ENCODE peak calls at places on chromosomes 2 and 18, in four cellular contexts. M, N, A and U are unnamed samples.

GRCh38 chr2:99317156-99317872 is 16.3 kb upstream of the LYG1 start:
- DNase-seq in A (no peak), N (no peak), M (no peak), U (no peak)

GRCh38 chr18:61742555-61743429 is 150.0 kb downstream of the RNF152 start:
- DNase-seq in A (peak; percentile 72), N (no peak), M (peak; percentile 41), U (no peak)

GRCh38 chr2:68426885-68427579 is 40.1 kb downstream of the FBXO48 start:
- DNase-seq in N (peak; percentile 72), A (no peak), M (no peak), U (peak; percentile 14)

GRCh38 chr2:123500346-123500745 is 524.7 kb upstream of the CNTNAP5 start:
- DNase-seq in A (no peak), N (no peak), M (no peak), U (no peak)

GRCh38 chr2:54598347-54599325 is 124.8 kb upstream of the EML6 start:
- DNase-seq in N (no peak), M (no peak), A (no peak), U (no peak)

GRCh38 chr2:223668302-223668998 is 66.3 kb upstream of the SCG2 start:
- DNase-seq in M (no peak), N (no peak), A (no peak), U (no peak)

GRCh38 chr2:241770936-241771285 is 5.7 kb upstream of the GAL3ST2 start:
- DNase-seq in N (no peak), M (no peak), A (no peak), U (no peak)

GRCh38 chr2:121184248-121184862 is 100.6 kb downstream of the TFCP2L1 start:
- DNase-seq in N (no peak), M (no peak), A (no peak), U (no peak)

GRCh38 chr2:15316370-15316814 is 244.7 kb downstream of the NBAS start:
- DNase-seq in A (no peak), M (no peak), N (no peak), U (no peak)

GRCh38 chr2:25664531-25665307 is 8.7 kb downstream of the DTNB start:
- DNase-seq in N (peak; percentile 55), M (peak; percentile 59), A (peak; percentile 70), U (peak; percentile 16)

GRCh38 chr2:144114761-144115160 is 405.2 kb downstream of the ZEB2 start:
- DNase-seq in N (no peak), M (no peak), A (no peak), U (no peak)

GRCh38 chr18:3002766-3003165 is 10.2 kb downstream of the LPIN2 start:
- DNase-seq in A (no peak), N (no peak), M (no peak), U (no peak)

GRCh38 chr2:122610948-122611609 is 855.6 kb downstream of the TSN start:
- DNase-seq in M (no peak), A (no peak), N (no peak), U (no peak)

GRCh38 chr18:58389745-58390144 is 239.1 kb downstream of the ALPK2 start:
- DNase-seq in A (no peak), N (no peak), M (no peak), U (no peak)

GRCh38 chr2:111707700-111708099 is 176.3 kb downstream of the ANAPC1 start:
- DNase-seq in M (no peak), N (no peak), A (no peak), U (no peak)

GRCh38 chr2:111704246-111704645 is 179.7 kb downstream of the ANAPC1 start:
- DNase-seq in N (no peak), A (no peak), M (no peak), U (no peak)

GRCh38 chr2:111705206-111705605 is 178.8 kb downstream of the ANAPC1 start:
- DNase-seq in A (no peak), M (no peak), N (peak; percentile 95), U (no peak)

GRCh38 chr2:111706481-111707001 is 177.5 kb downstream of the ANAPC1 start:
- DNase-seq in A (no peak), M (no peak), N (peak; percentile 79), U (no peak)

GRCh38 chr2:111705711-111706323 is 178.2 kb downstream of the ANAPC1 start:
- DNase-seq in N (peak; percentile 98), M (no peak), A (no peak), U (peak; percentile 71)
- H3K27ac ChIP-seq in N (peak overlapping the region; percentile 94), M (no peak overlapping the region), A (no peak overlapping the region), U (no peak overlapping the region)

GRCh38 chr2:80786584-80786983 is 482.0 kb upstream of the LRRTM1 start:
- DNase-seq in A (no peak), N (no peak), M (no peak), U (no peak)
- H3K9me3 ChIP-seq in A (no peaks in the 10 kb centered on the region), N (peaks cover 8% of the 10 kb centered on the region), M (no peaks in the 10 kb centered on the region), U (no peaks in the 10 kb centered on the region)

GRCh38 chr18:13319629-13320028 is 101.1 kb downstream of the LDLRAD4 start:
- DNase-seq in N (no peak), M (no peak), A (no peak), U (no peak)

GRCh38 chr18:13318644-13319501 is 100.3 kb downstream of the LDLRAD4 start:
- DNase-seq in N (no peak), M (no peak), A (no peak), U (no peak)

GRCh38 chr18:13321923-13322322 is 103.4 kb downstream of the LDLRAD4 start:
- DNase-seq in M (no peak), N (no peak), A (no peak), U (no peak)

GRCh38 chr18:13320133-13320532 is 101.6 kb downstream of the LDLRAD4 start:
- DNase-seq in A (no peak), N (no peak), M (no peak), U (no peak)

DNA sequence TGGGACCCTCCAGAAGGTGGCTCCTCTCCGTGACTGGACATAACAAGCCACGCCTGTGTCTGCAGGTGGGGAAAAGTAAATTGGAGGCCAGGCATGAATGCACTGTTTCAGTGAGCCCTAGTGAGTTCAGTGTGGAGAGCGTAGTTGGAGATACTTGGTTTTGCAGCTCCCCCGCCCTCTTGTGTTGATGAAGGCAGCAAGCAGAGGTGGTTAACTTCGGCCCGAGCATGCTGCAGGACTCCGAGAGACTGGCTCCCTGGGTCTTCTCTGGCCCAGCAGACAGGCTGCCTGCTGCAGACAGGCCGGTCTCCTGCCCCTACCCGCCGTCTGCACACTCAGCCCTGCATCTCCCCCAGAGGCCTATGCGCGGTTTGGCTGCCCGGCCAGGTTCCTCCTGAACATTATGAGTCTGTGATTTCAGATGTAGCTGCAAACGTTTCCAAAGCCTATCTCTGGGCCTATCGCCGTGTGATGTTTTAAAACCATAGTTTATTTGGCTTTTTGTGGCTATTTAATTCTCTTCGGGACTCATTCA is 102.4 kb downstream of the LDLRAD4 start:
- DNase-seq in M (no peak), N (no peak), A (no peak), U (no peak)
- H3K27ac ChIP-seq in M (no peak overlapping the region), N (no peak overlapping the region), A (no peak overlapping the region), U (no peak overlapping the region)

DNA sequence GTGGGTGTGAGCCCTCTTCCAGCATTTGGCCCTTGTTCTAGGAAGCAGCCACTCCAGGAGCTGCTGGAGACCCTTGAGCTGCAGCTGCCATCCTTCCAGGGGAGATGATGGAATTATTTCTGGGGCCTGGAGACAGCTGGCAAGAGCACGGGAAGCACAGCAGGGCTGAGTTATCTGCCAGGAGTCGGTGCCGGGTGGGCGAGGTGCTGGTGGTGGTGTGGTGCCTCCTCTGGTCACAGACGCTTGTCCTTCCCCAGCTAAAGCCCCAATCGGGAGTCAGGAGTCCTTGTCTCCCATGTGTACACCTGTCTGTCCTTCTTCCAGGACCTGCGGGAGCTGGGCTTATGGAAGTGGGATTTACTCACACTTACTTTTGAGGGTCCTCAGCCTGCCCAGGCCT is 36.0 kb downstream of the DPYSL5 start:
- DNase-seq in A (no peak), N (no peak), M (no peak), U (no peak)
- H3K9me3 ChIP-seq in A (no peaks in the 10 kb centered on the region), N (no peaks in the 10 kb centered on the region), M (no peaks in the 10 kb centered on the region), U (no peaks in the 10 kb centered on the region)

GRCh38 chr2:62469558-62469957 is 36.4 kb downstream of the TMEM17 start:
- DNase-seq in M (no peak), N (no peak), A (no peak), U (no peak)

GRCh38 chr2:62472321-62472720 is 33.7 kb downstream of the TMEM17 start:
- DNase-seq in M (no peak), A (no peak), N (no peak), U (no peak)

GRCh38 chr2:62473428-62473827 is 32.6 kb downstream of the TMEM17 start:
- DNase-seq in M (no peak), A (no peak), N (no peak), U (no peak)

GRCh38 chr2:62471816-62472215 is 34.2 kb downstream of the TMEM17 start:
- DNase-seq in M (peak; percentile 80), A (peak; percentile 78), N (no peak), U (no peak)

DNA sequence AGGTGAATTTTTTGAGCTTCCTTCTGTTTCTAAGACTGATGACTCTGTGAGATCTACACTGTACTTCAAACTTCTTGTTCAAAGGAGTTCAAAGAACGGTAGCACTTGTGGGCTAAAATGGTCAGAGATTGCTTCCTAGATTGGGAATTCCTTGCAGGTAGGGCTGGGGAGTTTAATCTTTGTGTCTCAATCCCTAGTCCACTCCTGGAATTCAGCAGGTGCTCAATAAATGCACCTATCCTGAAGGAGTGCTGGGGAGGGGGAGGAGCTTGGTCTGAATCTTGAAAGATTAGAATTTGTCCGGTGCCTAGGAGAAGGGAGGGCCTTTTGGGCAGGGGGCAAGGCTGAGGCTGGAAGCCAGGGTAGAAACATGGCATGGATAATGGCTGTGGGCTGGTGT is 34.6 kb downstream of the TMEM17 start:
- DNase-seq in N (no peak), M (no peak), A (no peak), U (no peak)
- H3K27ac ChIP-seq in N (no peak overlapping the region), M (peak overlapping the region; percentile 5), A (no peak overlapping the region), U (no peak overlapping the region)

GRCh38 chr18:72273025-72273424 is 271.1 kb downstream of the CBLN2 start:
- DNase-seq in M (no peak), N (no peak), A (no peak), U (no peak)
- H3K9me3 ChIP-seq in M (no peaks in the 10 kb centered on the region), N (no peaks in the 10 kb centered on the region), A (peaks cover 2% of the 10 kb centered on the region), U (no peaks in the 10 kb centered on the region)

DNA sequence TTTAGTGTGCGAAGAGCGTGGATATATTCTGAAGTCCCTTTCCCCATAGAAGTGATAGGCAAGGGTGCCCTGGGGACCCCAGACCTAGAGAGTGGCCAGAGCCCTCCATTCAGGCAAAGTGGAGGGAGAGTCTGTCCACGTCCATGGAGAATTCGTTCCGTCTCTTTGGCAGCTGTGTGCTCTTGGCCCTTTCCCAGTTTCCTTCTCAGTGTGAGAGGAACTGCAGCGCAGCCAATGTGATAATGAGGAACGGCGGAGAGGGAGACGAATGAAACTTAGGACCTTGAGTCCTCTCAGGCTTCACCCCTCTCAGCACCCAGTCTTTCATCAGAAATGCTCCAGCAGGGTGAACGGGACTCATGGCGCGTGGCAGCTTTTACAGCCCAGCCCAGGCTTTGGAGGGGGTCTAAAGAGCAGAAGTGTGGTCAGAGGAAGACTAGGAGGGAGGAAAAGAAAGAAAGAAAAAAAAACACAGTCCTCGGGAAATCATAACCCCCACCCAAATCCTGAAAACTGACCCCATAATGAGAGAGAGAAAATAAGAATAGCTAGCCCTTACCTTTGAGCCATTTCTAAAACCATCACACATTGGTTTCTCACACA is 95.0 kb upstream of the RIOK3 start:
- DNase-seq in A (peak; percentile 78), M (peak; percentile 66), N (no peak), U (no peak)
- H3K27ac ChIP-seq in A (peak overlapping the region; percentile 99), M (no peak overlapping the region), N (peak overlapping the region; percentile 64), U (no peak overlapping the region)